ENCODE peak calls at places on chromosomes 4 and X, in ten cellular contexts. E, V, C, P, F, H, G, S, M and D are unnamed samples. For H3K36me3, the result is how much of the 10 kb centered on the place peaks cover.

GRCh38 chrX:65697915-65698796 is 30.7 kb downstream of the MSN start:
- DNase-seq in E (no peak), V (peak), C (no peak), P (peak), F (peak), H (peak), G (peak), S (no peak), M (peak), D (no peak)

GRCh38 chr4:66465111-66465510 is 794.8 kb upstream of the EPHA5 start:
- DNase-seq in E (no peak), V (no peak), C (peak), P (no peak), F (no peak), H (no peak), G (no peak), S (no peak), M (no peak), D (no peak)

GRCh38 chr4:560731-561211 is 15.3 kb downstream of the TMEM271 start:
- DNase-seq in E (no peak), V (no peak), C (no peak), P (no peak), F (no peak), H (no peak), G (no peak), S (no peak), M (no peak), D (no peak)

GRCh38 chrX:134388161-134389109 is 71.5 kb upstream of the HPRT1 start:
- DNase-seq in E (no peak), V (no peak), C (no peak), P (no peak), F (no peak), H (no peak), G (no peak), S (no peak), M (no peak), D (no peak)

GRCh38 chr4:6308890-6309643 is 39.4 kb downstream of the WFS1 start:
- DNase-seq in E (no peak), V (peak), C (no peak), P (peak), F (no peak), H (no peak), G (peak), S (no peak), M (no peak), D (peak)

GRCh38 chr4:140515423-140515822 is 8.5 kb upstream of the ELMOD2 start:
- DNase-seq in E (no peak), V (no peak), C (no peak), P (no peak), F (no peak), H (no peak), G (no peak), S (no peak), M (no peak), D (no peak)

GRCh38 chrX:136812286-136812685 is 31.6 kb upstream of the ARHGEF6 start:
- DNase-seq in E (no peak), V (no peak), C (no peak), P (no peak), F (no peak), H (no peak), G (peak), S (no peak), M (no peak), D (no peak)

GRCh38 chr4:74821541-74821940 is 27.2 kb upstream of the BTC start:
- DNase-seq in E (no peak), V (no peak), C (no peak), P (no peak), F (no peak), H (no peak), G (no peak), S (no peak), M (no peak), D (no peak)

GRCh38 chrX:111254896-111255693 is 15.2 kb downstream of the CAPN6 start:
- DNase-seq in E (no peak), V (no peak), C (peak), P (no peak), F (no peak), H (no peak), G (no peak), S (no peak), M (no peak), D (no peak)

GRCh38 chr4:98642991-98643426 is 15.4 kb downstream of the TSPAN5 start:
- DNase-seq in E (peak), V (peak), C (peak), P (no peak), F (no peak), H (no peak), G (peak), S (no peak), M (no peak), D (no peak)

GRCh38 chrX:144918936-144919335 is 328.4 kb upstream of the SPANXN1 start:
- DNase-seq in E (no peak), V (no peak), C (no peak), P (no peak), F (no peak), H (no peak), G (no peak), S (no peak), M (no peak), D (no peak)

GRCh38 chr4:103075894-103076776 is at the start of gene SLC9B2:
- DNase-seq in E (peak), V (peak), C (peak), P (peak), F (peak), H (peak), G (peak), S (peak), M (peak), D (peak)

GRCh38 chr4:140296871-140297570 is 76.4 kb upstream of the SCOC start:
- DNase-seq in E (peak), V (no peak), C (peak), P (no peak), F (no peak), H (peak), G (peak), S (no peak), M (no peak), D (peak)

GRCh38 chr4:151488968-151489367 is 80.0 kb downstream of the FHIP1A start:
- DNase-seq in E (no peak), V (no peak), C (no peak), P (no peak), F (no peak), H (no peak), G (no peak), S (no peak), M (no peak), D (no peak)

GRCh38 chrX:700936-701335 is 70.3 kb downstream of the SHOX start:
- DNase-seq in E (no peak), V (no peak), C (no peak), P (no peak), F (no peak), H (no peak), G (no peak), S (no peak), M (no peak), D (no peak)

GRCh38 chr4:572594-572993 is 3.5 kb downstream of the TMEM271 start:
- DNase-seq in E (no peak), V (no peak), C (no peak), P (no peak), F (no peak), H (no peak), G (no peak), S (no peak), M (no peak), D (no peak)

GRCh38 chr4:69823481-69824186 is 36.3 kb downstream of the SULT1E1 start:
- DNase-seq in E (peak), V (peak), C (peak), P (peak), F (no peak), H (no peak), G (peak), S (no peak), M (peak), D (no peak)

GRCh38 chr4:61200991-61201526 is 933 bp downstream of the ADGRL3 start:
- DNase-seq in E (no peak), V (no peak), C (peak), P (no peak), F (no peak), H (peak), G (peak), S (no peak), M (no peak), D (peak)

GRCh38 chr4:79682801-79683217 is 274.8 kb upstream of the GK2 start:
- DNase-seq in E (no peak), V (no peak), C (no peak), P (no peak), F (peak), H (no peak), G (no peak), S (peak), M (no peak), D (no peak)

GRCh38 chrX:47497274-47497673 is 14.3 kb upstream of the ZNF41 start:
- DNase-seq in E (no peak), V (peak), C (peak), P (no peak), F (no peak), H (no peak), G (peak), S (no peak), M (no peak), D (no peak)

GRCh38 chr4:1469596-1470392 is 63.6 kb upstream of the NKX1-1 start:
- DNase-seq in E (no peak), V (no peak), C (peak), P (no peak), F (no peak), H (peak), G (no peak), S (no peak), M (no peak), D (peak)

GRCh38 chrX:115602308-115602707 is 41.3 kb downstream of the PLS3 start:
- DNase-seq in E (no peak), V (no peak), C (no peak), P (no peak), F (no peak), H (no peak), G (no peak), S (no peak), M (no peak), D (no peak)

GRCh38 chrX:99722094-99722493 is 688.0 kb downstream of the PCDH19 start:
- DNase-seq in E (no peak), V (no peak), C (no peak), P (no peak), F (no peak), H (no peak), G (no peak), S (no peak), M (no peak), D (no peak)

GRCh38 chr4:16329132-16329796 is 103.0 kb upstream of the TAPT1 start:
- DNase-seq in E (no peak), V (no peak), C (no peak), P (no peak), F (no peak), H (no peak), G (peak), S (no peak), M (no peak), D (no peak)

GRCh38 chr4:96519291-96519690 is 679.4 kb downstream of the PDHA2 start:
- DNase-seq in E (no peak), V (no peak), C (peak), P (no peak), F (no peak), H (no peak), G (no peak), S (no peak), M (no peak), D (no peak)

GRCh38 chr4:179472164-179472563 is 2029.9 kb upstream of the AGA start:
- DNase-seq in E (no peak), V (no peak), C (no peak), P (no peak), F (no peak), H (no peak), G (no peak), S (no peak), M (no peak), D (no peak)

GRCh38 chr4:139959398-139959797 is 194.6 kb downstream of the MAML3 start:
- DNase-seq in E (no peak), V (no peak), C (no peak), P (no peak), F (no peak), H (no peak), G (no peak), S (no peak), M (no peak), D (no peak)

GRCh38 chr4:88718098-88718497 is 20.5 kb upstream of the NAP1L5 start:
- DNase-seq in E (no peak), V (no peak), C (no peak), P (no peak), F (no peak), H (no peak), G (no peak), S (no peak), M (no peak), D (no peak)

GRCh38 chr4:159047478-159048165 is 55.3 kb upstream of the RAPGEF2 start:
- DNase-seq in E (peak), V (peak), C (no peak), P (no peak), F (no peak), H (peak), G (peak), S (no peak), M (no peak), D (no peak)

GRCh38 chr4:152165851-152166250 is 370.0 kb downstream of the FBXW7 start:
- DNase-seq in E (no peak), V (no peak), C (no peak), P (no peak), F (no peak), H (no peak), G (no peak), S (no peak), M (no peak), D (no peak)

GRCh38 chrX:74015379-74016019 is 288.5 kb upstream of the ZCCHC13 start:
- DNase-seq in E (peak), V (peak), C (peak), P (peak), F (peak), H (peak), G (peak), S (peak), M (peak), D (peak)

GRCh38 chr4:5972571-5972970 is 45.7 kb downstream of the C4orf50 start:
- DNase-seq in E (no peak), V (no peak), C (no peak), P (no peak), F (no peak), H (no peak), G (no peak), S (no peak), M (no peak), D (no peak)

GRCh38 chr4:139278956-139279722 is 886 bp downstream of the MGARP start:
- DNase-seq in E (no peak), V (peak), C (no peak), P (no peak), F (no peak), H (no peak), G (no peak), S (no peak), M (no peak), D (peak)

GRCh38 chrX:15468036-15468435 is 25.1 kb downstream of the PIR start:
- DNase-seq in E (peak), V (peak), C (peak), P (no peak), F (peak), H (peak), G (peak), S (peak), M (no peak), D (peak)

GRCh38 chr4:86950835-86951525 is 16.2 kb downstream of the AFF1 start:
- DNase-seq in E (no peak), V (no peak), C (no peak), P (no peak), F (no peak), H (no peak), G (no peak), S (no peak), M (no peak), D (no peak)

GRCh38 chrX:13898603-13899002 is 81.7 kb upstream of the GPM6B start:
- DNase-seq in E (no peak), V (no peak), C (peak), P (no peak), F (no peak), H (no peak), G (peak), S (no peak), M (no peak), D (no peak)

GRCh38 chr4:145298885-145299284 is 118.5 kb upstream of the OTUD4 start:
- DNase-seq in E (no peak), V (peak), C (peak), P (no peak), F (no peak), H (no peak), G (no peak), S (no peak), M (no peak), D (no peak)

GRCh38 chr4:118979712-118980111 is 91.1 kb downstream of the SYNPO2 start:
- DNase-seq in E (no peak), V (no peak), C (no peak), P (no peak), F (no peak), H (no peak), G (no peak), S (no peak), M (no peak), D (no peak)

GRCh38 chr4:118981171-118981838 is 92.7 kb downstream of the SYNPO2 start:
- DNase-seq in E (no peak), V (no peak), C (no peak), P (no peak), F (no peak), H (no peak), G (peak), S (no peak), M (no peak), D (no peak)

GRCh38 chr4:118983293-118983692 is 94.6 kb downstream of the SYNPO2 start:
- DNase-seq in E (no peak), V (no peak), C (no peak), P (no peak), F (no peak), H (no peak), G (no peak), S (no peak), M (no peak), D (no peak)

GRCh38 chr4:118985170-118986000 is 96.7 kb downstream of the SYNPO2 start:
- DNase-seq in E (no peak), V (no peak), C (no peak), P (no peak), F (no peak), H (no peak), G (no peak), S (peak), M (no peak), D (no peak)

DNA sequence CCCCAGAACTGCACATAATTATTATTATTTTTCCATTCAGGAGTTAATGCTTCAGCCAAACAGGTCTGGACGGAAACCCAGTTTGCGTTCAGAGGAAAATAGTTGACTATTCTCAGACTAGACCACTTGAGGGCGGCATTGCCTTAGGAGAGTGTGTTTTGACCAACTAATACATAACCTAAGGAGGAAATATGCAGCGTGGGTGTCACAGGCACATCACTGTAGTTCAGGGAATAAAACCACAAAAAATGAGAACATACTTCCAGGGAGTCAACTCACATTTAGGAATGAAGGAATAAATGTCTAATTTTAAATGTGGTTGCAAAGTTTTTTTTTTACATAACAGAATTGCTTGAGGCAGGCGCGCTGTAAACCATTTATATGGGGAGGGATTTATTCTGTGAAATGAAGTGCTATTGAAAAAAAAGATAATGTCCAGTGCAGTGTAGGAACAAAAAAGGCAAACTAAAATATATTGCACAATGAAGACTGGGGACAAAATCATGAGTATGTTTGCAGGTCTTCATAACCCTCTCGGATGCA is 93.3 kb downstream of the SYNPO2 start:
- DNase-seq in E (peak), V (peak), C (peak), P (peak), F (peak), H (peak), G (peak), S (peak), M (peak), D (peak)
- H3K4me3 ChIP-seq in E (no peak), V (no peak), C (no peak), P (no peak), F (peak), H (no peak), G (no peak), S (peak), M (no peak), D (no peak)

GRCh38 chrX:124736553-124737240 is 390.3 kb downstream of the SH2D1A start:
- DNase-seq in E (peak), V (no peak), C (no peak), P (peak), F (no peak), H (no peak), G (no peak), S (no peak), M (no peak), D (peak)

GRCh38 chrX:124737771-124738170 is 391.4 kb downstream of the SH2D1A start:
- DNase-seq in E (no peak), V (no peak), C (no peak), P (no peak), F (no peak), H (no peak), G (no peak), S (no peak), M (no peak), D (peak)
- H3K36me3 ChIP-seq in E (under half), V (under half), C (under half), P (under half), F (under half), H (under half), G (under half), S (under half), M (under half), D (under half)

DNA sequence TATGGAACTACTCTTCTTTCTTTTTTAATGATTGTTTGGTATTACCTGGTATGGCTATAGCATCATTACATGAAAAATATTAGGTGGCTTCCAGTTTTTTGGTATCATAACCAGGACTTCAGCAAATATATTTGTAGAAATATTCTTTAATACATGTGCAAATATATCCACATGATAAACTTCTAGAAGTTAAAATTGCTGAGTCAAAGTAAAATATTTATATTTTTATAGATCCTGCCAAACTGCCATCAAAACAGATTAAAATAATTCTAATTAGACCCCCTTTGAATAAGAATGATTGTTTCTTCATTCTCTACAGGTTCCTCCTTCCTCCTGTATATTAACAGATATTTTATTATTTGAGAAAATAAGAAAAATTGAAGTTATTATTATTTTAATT is 708.5 kb upstream of the INTU start:
- DNase-seq in E (no peak), V (no peak), C (no peak), P (no peak), F (no peak), H (no peak), G (no peak), S (no peak), M (no peak), D (no peak)
- H3K4me3 ChIP-seq in E (no peak), V (no peak), C (no peak), P (no peak), F (no peak), H (no peak), G (no peak), S (no peak), M (no peak), D (no peak)

DNA sequence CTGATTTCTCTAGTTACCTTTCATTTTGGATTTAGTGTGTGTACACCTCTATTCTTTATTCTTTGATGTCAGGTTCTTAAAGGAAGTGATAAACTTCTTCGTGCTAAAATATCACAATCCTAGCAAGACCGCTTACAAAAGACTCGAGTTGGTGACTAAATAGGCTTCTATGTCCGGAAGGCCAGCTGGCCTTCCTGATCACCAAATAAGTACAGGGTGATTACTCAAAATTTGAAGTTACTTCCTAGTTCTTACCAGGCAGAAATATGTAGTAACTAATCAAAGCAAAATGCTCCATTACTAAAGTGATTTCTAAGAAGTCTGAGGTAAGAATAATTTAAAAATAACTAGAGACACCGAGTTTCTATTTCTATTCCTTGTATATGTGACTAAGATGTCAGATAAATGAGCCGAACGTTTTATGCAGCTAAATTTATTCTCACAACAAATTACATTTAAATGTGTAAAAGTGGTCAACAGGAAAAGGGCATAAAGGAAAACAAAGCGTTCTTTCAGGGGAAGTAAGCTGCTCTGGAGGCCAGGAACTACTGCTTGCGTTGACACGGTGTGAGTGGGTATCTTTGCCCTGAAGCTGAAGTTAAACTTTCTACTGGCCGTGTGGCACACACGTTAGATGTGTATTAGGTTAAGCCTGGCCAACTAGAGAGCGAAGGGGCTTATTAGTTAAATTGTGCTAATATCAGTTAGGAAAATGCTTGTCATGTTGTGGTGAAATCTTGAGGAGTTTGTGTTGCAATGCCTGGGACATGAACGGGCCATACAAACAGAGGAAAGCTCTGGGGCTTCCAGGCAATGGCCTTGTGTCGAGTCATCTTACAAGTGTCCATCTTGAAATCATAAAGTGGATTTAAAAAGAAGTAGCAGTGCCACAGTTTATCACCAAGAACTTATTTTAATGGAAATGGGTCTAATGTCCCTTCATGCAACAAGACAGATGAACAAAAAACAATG is 62.4 kb downstream of the NSUN7 start:
- DNase-seq in E (no peak), V (no peak), C (no peak), P (no peak), F (no peak), H (no peak), G (peak), S (no peak), M (no peak), D (no peak)
- H3K36me3 ChIP-seq in E (under half), V (under half), C (under half), P (under half), F (under half), H (under half), G (under half), S (under half), M (under half), D (under half)

GRCh38 chr4:68499021-68499420 is 51.8 kb downstream of the TMPRSS11E start:
- DNase-seq in E (no peak), V (no peak), C (no peak), P (no peak), F (no peak), H (no peak), G (no peak), S (no peak), M (no peak), D (no peak)
- H3K4me3 ChIP-seq in E (no peak), V (no peak), C (no peak), P (no peak), F (no peak), H (no peak), G (no peak), S (no peak), M (no peak), D (no peak)